ENCODE peak calls at places on chromosome 19, in four cellular contexts. One of them, this sample, is unnamed.
A peak's percentile ranks its signal among the peaks of the same experiment; 100 is the strongest.

GRCh38 chr19:52570005-52570861 is at the start of gene ZNF701:
- DNase-seq in HEK293T: peak; percentile 81
- DNase-seq in K562: peak; percentile 93
- DNase-seq in GM12878: peak; percentile 72
- DNase-seq in this sample: peak; percentile 72

GRCh38 chr19:44076325-44076724 is 4.4 kb downstream of the ZNF284 start:
- DNase-seq in HEK293T: no peak
- DNase-seq in K562: no peak
- DNase-seq in GM12878: no peak
- DNase-seq in this sample: no peak

GRCh38 chr19:30204721-30205120 is 167.5 kb upstream of the ZNF536 start:
- DNase-seq in HEK293T: no peak
- DNase-seq in K562: no peak
- DNase-seq in GM12878: no peak
- DNase-seq in this sample: no peak

GRCh38 chr19:5973376-5973775 is 4.6 kb downstream of the RANBP3 start:
- DNase-seq in HEK293T: no peak
- DNase-seq in K562: no peak
- DNase-seq in GM12878: no peak
- DNase-seq in this sample: no peak

GRCh38 chr19:14582894-14583340 is at the start of gene CLEC17A:
- DNase-seq in HEK293T: no peak
- DNase-seq in K562: no peak
- DNase-seq in GM12878: peak; percentile 66
- DNase-seq in this sample: no peak

GRCh38 chr19:11079999-11080398 is 9.3 kb upstream of the LDLR start:
- DNase-seq in HEK293T: no peak
- DNase-seq in K562: no peak
- DNase-seq in GM12878: no peak
- DNase-seq in this sample: no peak

GRCh38 chr19:40523322-40524047 is 53.2 kb upstream of the SHKBP1 start:
- DNase-seq in HEK293T: peak; percentile 84
- DNase-seq in K562: peak; percentile 77
- DNase-seq in GM12878: no peak
- DNase-seq in this sample: peak; percentile 61

GRCh38 chr19:56994251-56995017 is 125.4 kb upstream of the USP29 start:
- DNase-seq in HEK293T: no peak
- DNase-seq in K562: no peak
- DNase-seq in GM12878: no peak
- DNase-seq in this sample: no peak

GRCh38 chr19:54421169-54421516 is 5.9 kb downstream of the TTYH1 start:
- DNase-seq in HEK293T: no peak
- DNase-seq in K562: no peak
- DNase-seq in GM12878: no peak
- DNase-seq in this sample: no peak

GRCh38 chr19:39236527-39236926 is 8.3 kb downstream of the IFNL3 start:
- DNase-seq in HEK293T: no peak
- DNase-seq in K562: no peak
- DNase-seq in GM12878: no peak
- DNase-seq in this sample: no peak

GRCh38 chr19:14370169-14370998 is 10.9 kb upstream of the ADGRE5 start:
- DNase-seq in HEK293T: no peak
- DNase-seq in K562: peak; percentile 15
- DNase-seq in GM12878: no peak
- DNase-seq in this sample: no peak

GRCh38 chr19:11168568-11168967 is 13.0 kb upstream of the SPC24 start:
- DNase-seq in HEK293T: no peak
- DNase-seq in K562: no peak
- DNase-seq in GM12878: no peak
- DNase-seq in this sample: no peak

GRCh38 chr19:55446060-55446459 is 3.0 kb upstream of the SHISA7 start:
- DNase-seq in HEK293T: no peak
- DNase-seq in K562: no peak
- DNase-seq in GM12878: no peak
- DNase-seq in this sample: peak; percentile 49

GRCh38 chr19:11574689-11575088 is 2.8 kb downstream of the ACP5 start:
- DNase-seq in HEK293T: no peak
- DNase-seq in K562: no peak
- DNase-seq in GM12878: no peak
- DNase-seq in this sample: no peak

GRCh38 chr19:39163621-39164020 is 33.1 kb upstream of the NCCRP1 start:
- DNase-seq in HEK293T: no peak
- DNase-seq in K562: no peak
- DNase-seq in GM12878: no peak
- DNase-seq in this sample: no peak

GRCh38 chr19:35267818-35268545 is 780 bp upstream of the USF2 start:
- DNase-seq in HEK293T: peak; percentile 93
- DNase-seq in K562: peak; percentile 97
- DNase-seq in GM12878: no peak
- DNase-seq in this sample: no peak

GRCh38 chr19:12778020-12778904 is 2.9 kb upstream of the HOOK2 start:
- DNase-seq in HEK293T: no peak
- DNase-seq in K562: no peak
- DNase-seq in GM12878: no peak
- DNase-seq in this sample: no peak

GRCh38 chr19:18785179-18786124 is 5.7 kb downstream of the COMP start:
- DNase-seq in HEK293T: peak; percentile 100
- DNase-seq in K562: peak; percentile 100
- DNase-seq in GM12878: no peak
- DNase-seq in this sample: peak; percentile 65

GRCh38 chr19:990119-990571 is 6.0 kb downstream of the WDR18 start:
- DNase-seq in HEK293T: no peak
- DNase-seq in K562: no peak
- DNase-seq in GM12878: no peak
- DNase-seq in this sample: no peak

GRCh38 chr19:46404039-46404883 is 9.1 kb downstream of the CCDC8 start:
- DNase-seq in HEK293T: no peak
- DNase-seq in K562: peak; percentile 39
- DNase-seq in GM12878: no peak
- DNase-seq in this sample: peak; percentile 69

GRCh38 chr19:22784051-22784450 is at the start of gene ZNF99:
- DNase-seq in HEK293T: no peak
- DNase-seq in K562: no peak
- DNase-seq in GM12878: no peak
- DNase-seq in this sample: no peak

GRCh38 chr19:32373614-32374295 is 28.3 kb downstream of the ZNF507 start:
- DNase-seq in HEK293T: peak; percentile 15
- DNase-seq in K562: peak; percentile 75
- DNase-seq in GM12878: no peak
- DNase-seq in this sample: peak; percentile 100

DNA sequence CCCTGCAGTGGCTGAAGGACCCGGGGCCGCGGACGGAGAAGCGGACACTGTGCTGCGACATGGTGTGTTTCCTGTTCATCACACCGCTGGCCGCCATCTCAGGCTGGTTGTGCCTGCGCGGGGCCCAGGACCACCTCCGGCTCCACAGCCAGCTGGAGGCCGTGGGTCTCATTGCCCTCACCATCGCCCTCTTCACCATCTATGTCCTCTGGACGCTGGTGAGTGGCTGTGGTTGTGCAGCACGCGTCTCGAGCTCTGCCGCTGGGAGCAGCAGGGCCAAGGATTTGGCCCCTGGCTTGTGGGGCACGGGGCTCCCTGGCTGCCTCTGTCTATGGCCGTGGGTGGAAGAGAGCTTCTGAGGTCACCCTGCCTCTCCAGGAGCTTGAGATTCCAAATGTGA is 14.1 kb upstream of the HNRNPM start:
- DNase-seq in HEK293T: no peak
- DNase-seq in K562: no peak
- DNase-seq in GM12878: no peak
- DNase-seq in this sample: no peak
- TF ChIP-seq FOXK2 in HEK293T: no peak
- TF ChIP-seq FOXK2 in K562: no peak
- TF ChIP-seq FOXK2 in GM12878: no peak
- TF ChIP-seq FOXK2 in this sample: no peak

DNA sequence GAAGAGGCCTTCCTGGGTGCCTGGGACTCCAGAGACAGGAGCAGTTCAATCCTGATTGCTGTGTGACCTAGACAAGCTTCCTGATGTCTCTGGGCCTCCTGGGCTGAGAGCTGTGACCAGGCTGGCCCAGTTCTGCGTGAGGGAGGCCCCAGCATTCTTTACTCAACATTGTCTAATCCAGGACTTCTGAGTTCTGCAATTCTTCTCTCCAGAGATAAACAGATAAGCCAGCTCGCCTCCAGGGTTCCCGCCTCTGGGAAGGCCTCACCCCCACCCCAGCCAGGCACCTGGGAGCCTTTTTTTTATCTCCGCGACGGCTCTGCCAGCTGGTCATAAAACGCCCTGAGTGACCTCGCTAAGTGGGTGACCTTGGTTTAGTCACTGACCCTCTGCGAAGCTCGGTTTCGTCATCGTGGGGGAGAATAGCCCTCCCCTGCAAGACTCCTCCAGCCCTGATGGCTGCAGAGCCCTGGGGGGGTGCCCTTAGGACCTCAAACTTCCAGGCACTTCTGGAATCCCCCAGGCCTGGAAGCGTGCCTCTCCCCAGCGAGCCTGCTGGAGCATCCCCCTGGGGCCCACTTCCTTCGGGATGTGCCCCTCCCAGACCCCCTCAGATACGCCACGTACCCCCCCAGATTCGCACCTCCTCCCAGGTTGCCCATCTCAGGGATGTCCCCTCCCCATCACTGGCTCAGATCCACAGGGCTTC is 1.9 kb downstream of the SULT2B1 start:
- DNase-seq in HEK293T: no peak
- DNase-seq in K562: peak; percentile 76
- DNase-seq in GM12878: no peak
- DNase-seq in this sample: peak; percentile 69
- TF ChIP-seq FOXK2 in HEK293T: no peak
- TF ChIP-seq FOXK2 in K562: no peak
- TF ChIP-seq FOXK2 in GM12878: no peak
- TF ChIP-seq FOXK2 in this sample: no peak

GRCh38 chr19:21082011-21082975 is at the start of gene ZNF714:
- DNase-seq in HEK293T: peak; percentile 83
- DNase-seq in K562: peak; percentile 93
- DNase-seq in GM12878: peak; percentile 79
- DNase-seq in this sample: peak; percentile 97

GRCh38 chr19:21087871-21088270 is 5.9 kb downstream of the ZNF714 start:
- DNase-seq in HEK293T: no peak
- DNase-seq in K562: no peak
- DNase-seq in GM12878: no peak
- DNase-seq in this sample: no peak

GRCh38 chr19:21084343-21084742 is 2.3 kb downstream of the ZNF714 start:
- DNase-seq in HEK293T: no peak
- DNase-seq in K562: no peak
- DNase-seq in GM12878: peak; percentile 12
- DNase-seq in this sample: no peak
- TF ChIP-seq FOXK2 in HEK293T: no peak
- TF ChIP-seq FOXK2 in K562: no peak
- TF ChIP-seq FOXK2 in GM12878: no peak
- TF ChIP-seq FOXK2 in this sample: no peak

GRCh38 chr19:48102870-48103751 is 7.5 kb downstream of the PLA2G4C start:
- DNase-seq in HEK293T: peak; percentile 71
- DNase-seq in K562: peak; percentile 82
- DNase-seq in GM12878: no peak
- DNase-seq in this sample: peak; percentile 53
- TF ChIP-seq FOXK2 in HEK293T: no peak
- TF ChIP-seq FOXK2 in K562: peak; percentile 47
- TF ChIP-seq FOXK2 in GM12878: no peak
- TF ChIP-seq FOXK2 in this sample: no peak

DNA sequence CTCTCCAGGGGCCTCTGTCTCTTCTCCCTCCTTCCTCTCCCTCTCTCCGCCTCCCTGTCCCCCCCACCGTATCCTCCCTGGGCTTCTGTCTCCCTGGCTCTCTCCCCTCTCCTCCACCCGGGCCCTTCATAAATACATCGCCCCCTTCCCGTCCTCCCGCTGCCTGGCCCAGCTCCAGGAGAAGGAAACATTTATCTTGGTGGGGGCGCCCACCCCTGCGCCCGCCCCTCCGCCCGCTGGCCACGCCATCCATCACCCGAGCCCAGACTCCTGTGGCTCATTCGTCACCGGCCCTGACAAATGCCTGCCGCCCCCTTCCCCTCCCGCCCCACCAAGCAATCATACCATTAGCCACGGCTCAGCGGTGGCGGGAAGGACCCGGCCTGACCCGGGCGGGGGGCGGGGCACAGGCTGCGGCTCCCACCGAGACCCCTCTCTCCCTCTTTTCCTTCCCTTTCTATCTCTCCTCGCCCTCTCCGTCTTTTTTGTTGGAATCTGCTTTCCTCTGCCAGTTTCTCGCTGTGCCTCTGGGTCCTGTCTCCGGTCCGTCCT is 2.6 kb upstream of the MEIS3 start:
- DNase-seq in HEK293T: no peak
- DNase-seq in K562: no peak
- DNase-seq in GM12878: no peak
- DNase-seq in this sample: no peak
- TF ChIP-seq FOXK2 in HEK293T: no peak
- TF ChIP-seq FOXK2 in K562: no peak
- TF ChIP-seq FOXK2 in GM12878: no peak
- TF ChIP-seq FOXK2 in this sample: no peak

DNA sequence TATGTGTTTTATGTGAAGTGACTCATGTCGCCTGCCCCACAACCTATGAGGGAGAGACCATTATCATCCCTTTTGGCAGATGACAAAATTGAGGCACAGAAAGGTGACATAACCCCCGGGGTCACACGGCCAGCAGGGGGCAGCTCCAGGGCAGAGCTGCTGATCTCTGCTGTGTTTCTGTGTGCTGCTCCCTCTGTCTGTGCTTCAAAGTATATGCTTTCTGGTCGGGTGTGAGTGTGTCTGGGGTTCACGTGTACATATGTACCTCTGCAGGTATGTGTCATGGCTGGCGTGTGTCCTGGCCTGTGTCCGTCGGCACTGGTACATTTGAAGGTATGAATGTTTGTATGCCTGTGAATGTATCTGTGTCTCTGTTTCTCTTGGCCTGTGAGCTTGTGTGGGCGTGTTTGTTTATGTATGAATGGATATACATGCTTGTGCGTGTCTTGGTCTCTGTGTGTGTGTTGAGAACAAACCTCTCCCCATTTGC is 7.1 kb downstream of the LIPE start:
- DNase-seq in HEK293T: peak; percentile 61
- DNase-seq in K562: peak; percentile 89
- DNase-seq in GM12878: no peak
- DNase-seq in this sample: peak; percentile 80
- TF ChIP-seq FOXK2 in HEK293T: no peak
- TF ChIP-seq FOXK2 in K562: peak; percentile 35
- TF ChIP-seq FOXK2 in GM12878: peak; percentile 37
- TF ChIP-seq FOXK2 in this sample: no peak

DNA sequence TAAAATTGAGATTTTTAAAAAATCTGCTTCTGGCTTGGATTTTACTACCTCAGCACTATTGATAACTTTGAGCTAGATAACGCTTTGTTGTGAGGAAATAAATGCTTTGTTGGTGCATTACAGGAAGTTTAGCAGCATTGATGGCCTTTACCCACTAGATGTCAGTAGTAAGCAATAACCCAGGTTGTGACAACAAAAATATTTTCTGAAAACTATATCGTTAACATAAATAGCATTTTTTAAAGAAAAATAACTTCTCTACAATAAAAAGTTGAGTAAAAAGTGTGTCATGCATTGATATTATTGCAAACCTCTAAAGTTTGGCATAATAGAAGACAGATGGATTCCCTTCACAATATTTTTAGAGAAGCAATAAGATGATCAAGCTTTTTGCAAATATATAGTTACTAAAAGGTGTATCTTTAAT is 1246.5 kb downstream of the UQCRFS1 start:
- DNase-seq in HEK293T: no peak
- DNase-seq in K562: peak; percentile 9
- DNase-seq in GM12878: no peak
- DNase-seq in this sample: no peak
- TF ChIP-seq FOXK2 in HEK293T: no peak
- TF ChIP-seq FOXK2 in K562: no peak
- TF ChIP-seq FOXK2 in GM12878: no peak
- TF ChIP-seq FOXK2 in this sample: no peak

GRCh38 chr19:50461066-50461875 is 15.0 kb upstream of the EMC10 start:
- DNase-seq in HEK293T: peak; percentile 85
- DNase-seq in K562: peak; percentile 88
- DNase-seq in GM12878: peak; percentile 53
- DNase-seq in this sample: peak; percentile 71
- TF ChIP-seq FOXK2 in HEK293T: no peak
- TF ChIP-seq FOXK2 in K562: no peak
- TF ChIP-seq FOXK2 in GM12878: no peak
- TF ChIP-seq FOXK2 in this sample: no peak

This sample was measured in HepG2.